ENCODE peak calls at places on chromosomes 6 and 20, in ten cellular contexts. One of them, this sample, is unnamed.

GRCh38 chr6:1607557-1608221 is 2.0 kb upstream of the FOXC1 start:
- DNase-seq in NCI-H2081: no peak
- DNase-seq in stimulated activated CD4-positive, alpha-beta T cell treated with anti-CD3 and anti-CD28 coated beads, Interleukin-1b, Interleukin-23, amount 100 ng/mL, for 24 hours: no peak
- DNase-seq in GM04503: no peak
- DNase-seq in AG10803: no peak
- DNase-seq in Ammon's horn: no peak
- DNase-seq in activated CD4-positive, CD25-positive, alpha-beta regulatory T cell: no peak
- DNase-seq in NCI-H1436: peak
- DNase-seq in neural crest cell: no peak
- DNase-seq in activated T-helper 1 cell treated with anti-CD3 and anti-CD28 coated beads, Interleukin-2, amount 50 U/mL, for 16 hours: no peak
- DNase-seq in this sample: peak

GRCh38 chr6:28587011-28587745 is 61.5 kb downstream of the GPX5 start:
- DNase-seq in activated CD4-positive, CD25-positive, alpha-beta regulatory T cell: no peak
- DNase-seq in activated T-helper 1 cell treated with anti-CD3 and anti-CD28 coated beads, Interleukin-2, amount 50 U/mL, for 16 hours: peak
- DNase-seq in AG10803: no peak
- DNase-seq in GM04503: no peak
- DNase-seq in stimulated activated CD4-positive, alpha-beta T cell treated with anti-CD3 and anti-CD28 coated beads, Interleukin-1b, Interleukin-23, amount 100 ng/mL, for 24 hours: peak
- DNase-seq in NCI-H2081: peak
- DNase-seq in neural crest cell: peak
- DNase-seq in Ammon's horn: peak
- DNase-seq in NCI-H1436: peak
- DNase-seq in this sample: peak

GRCh38 chr20:25055711-25056492 is 2.0 kb downstream of the ACSS1 start:
- DNase-seq in AG10803: no peak
- DNase-seq in stimulated activated CD4-positive, alpha-beta T cell treated with anti-CD3 and anti-CD28 coated beads, Interleukin-1b, Interleukin-23, amount 100 ng/mL, for 24 hours: no peak
- DNase-seq in activated T-helper 1 cell treated with anti-CD3 and anti-CD28 coated beads, Interleukin-2, amount 50 U/mL, for 16 hours: no peak
- DNase-seq in Ammon's horn: no peak
- DNase-seq in neural crest cell: no peak
- DNase-seq in NCI-H1436: no peak
- DNase-seq in NCI-H2081: no peak
- DNase-seq in GM04503: no peak
- DNase-seq in activated CD4-positive, CD25-positive, alpha-beta regulatory T cell: no peak
- DNase-seq in this sample: no peak

GRCh38 chr6:15763827-15764226 is 101.0 kb upstream of the DTNBP1 start:
- DNase-seq in AG10803: peak
- DNase-seq in activated T-helper 1 cell treated with anti-CD3 and anti-CD28 coated beads, Interleukin-2, amount 50 U/mL, for 16 hours: no peak
- DNase-seq in activated CD4-positive, CD25-positive, alpha-beta regulatory T cell: no peak
- DNase-seq in NCI-H2081: no peak
- DNase-seq in Ammon's horn: no peak
- DNase-seq in GM04503: no peak
- DNase-seq in NCI-H1436: no peak
- DNase-seq in neural crest cell: no peak
- DNase-seq in stimulated activated CD4-positive, alpha-beta T cell treated with anti-CD3 and anti-CD28 coated beads, Interleukin-1b, Interleukin-23, amount 100 ng/mL, for 24 hours: no peak
- DNase-seq in this sample: no peak

GRCh38 chr6:71478834-71479541 is 190.4 kb downstream of the OGFRL1 start:
- DNase-seq in activated T-helper 1 cell treated with anti-CD3 and anti-CD28 coated beads, Interleukin-2, amount 50 U/mL, for 16 hours: no peak
- DNase-seq in Ammon's horn: peak
- DNase-seq in AG10803: peak
- DNase-seq in stimulated activated CD4-positive, alpha-beta T cell treated with anti-CD3 and anti-CD28 coated beads, Interleukin-1b, Interleukin-23, amount 100 ng/mL, for 24 hours: no peak
- DNase-seq in activated CD4-positive, CD25-positive, alpha-beta regulatory T cell: no peak
- DNase-seq in NCI-H2081: no peak
- DNase-seq in GM04503: peak
- DNase-seq in neural crest cell: no peak
- DNase-seq in NCI-H1436: no peak
- DNase-seq in this sample: no peak

GRCh38 chr6:170081556-170081955 is 209.3 kb downstream of the DLL1 start:
- DNase-seq in stimulated activated CD4-positive, alpha-beta T cell treated with anti-CD3 and anti-CD28 coated beads, Interleukin-1b, Interleukin-23, amount 100 ng/mL, for 24 hours: no peak
- DNase-seq in AG10803: no peak
- DNase-seq in neural crest cell: no peak
- DNase-seq in activated T-helper 1 cell treated with anti-CD3 and anti-CD28 coated beads, Interleukin-2, amount 50 U/mL, for 16 hours: no peak
- DNase-seq in GM04503: no peak
- DNase-seq in Ammon's horn: no peak
- DNase-seq in activated CD4-positive, CD25-positive, alpha-beta regulatory T cell: no peak
- DNase-seq in NCI-H2081: no peak
- DNase-seq in NCI-H1436: no peak
- DNase-seq in this sample: no peak

GRCh38 chr6:137715589-137716045 is 151.4 kb upstream of the TNFAIP3 start:
- DNase-seq in Ammon's horn: no peak
- DNase-seq in NCI-H2081: no peak
- DNase-seq in AG10803: peak
- DNase-seq in NCI-H1436: no peak
- DNase-seq in stimulated activated CD4-positive, alpha-beta T cell treated with anti-CD3 and anti-CD28 coated beads, Interleukin-1b, Interleukin-23, amount 100 ng/mL, for 24 hours: no peak
- DNase-seq in neural crest cell: no peak
- DNase-seq in GM04503: no peak
- DNase-seq in activated CD4-positive, CD25-positive, alpha-beta regulatory T cell: no peak
- DNase-seq in activated T-helper 1 cell treated with anti-CD3 and anti-CD28 coated beads, Interleukin-2, amount 50 U/mL, for 16 hours: no peak
- DNase-seq in this sample: no peak

GRCh38 chr6:16741112-16742016 is 19.9 kb downstream of the ATXN1 start:
- DNase-seq in NCI-H1436: no peak
- DNase-seq in neural crest cell: no peak
- DNase-seq in Ammon's horn: no peak
- DNase-seq in NCI-H2081: no peak
- DNase-seq in stimulated activated CD4-positive, alpha-beta T cell treated with anti-CD3 and anti-CD28 coated beads, Interleukin-1b, Interleukin-23, amount 100 ng/mL, for 24 hours: no peak
- DNase-seq in activated CD4-positive, CD25-positive, alpha-beta regulatory T cell: no peak
- DNase-seq in AG10803: peak
- DNase-seq in GM04503: peak
- DNase-seq in activated T-helper 1 cell treated with anti-CD3 and anti-CD28 coated beads, Interleukin-2, amount 50 U/mL, for 16 hours: no peak
- DNase-seq in this sample: no peak

GRCh38 chr6:157033428-157034140 is 256.4 kb downstream of the ARID1B start:
- DNase-seq in GM04503: no peak
- DNase-seq in stimulated activated CD4-positive, alpha-beta T cell treated with anti-CD3 and anti-CD28 coated beads, Interleukin-1b, Interleukin-23, amount 100 ng/mL, for 24 hours: no peak
- DNase-seq in activated CD4-positive, CD25-positive, alpha-beta regulatory T cell: no peak
- DNase-seq in NCI-H2081: no peak
- DNase-seq in AG10803: no peak
- DNase-seq in activated T-helper 1 cell treated with anti-CD3 and anti-CD28 coated beads, Interleukin-2, amount 50 U/mL, for 16 hours: no peak
- DNase-seq in NCI-H1436: no peak
- DNase-seq in Ammon's horn: no peak
- DNase-seq in neural crest cell: no peak
- DNase-seq in this sample: no peak

GRCh38 chr6:32252326-32253009 is 28.6 kb upstream of the NOTCH4 start:
- DNase-seq in activated T-helper 1 cell treated with anti-CD3 and anti-CD28 coated beads, Interleukin-2, amount 50 U/mL, for 16 hours: no peak
- DNase-seq in GM04503: no peak
- DNase-seq in NCI-H1436: no peak
- DNase-seq in AG10803: no peak
- DNase-seq in activated CD4-positive, CD25-positive, alpha-beta regulatory T cell: no peak
- DNase-seq in neural crest cell: no peak
- DNase-seq in stimulated activated CD4-positive, alpha-beta T cell treated with anti-CD3 and anti-CD28 coated beads, Interleukin-1b, Interleukin-23, amount 100 ng/mL, for 24 hours: no peak
- DNase-seq in Ammon's horn: no peak
- DNase-seq in NCI-H2081: no peak
- DNase-seq in this sample: no peak

GRCh38 chr6:33277663-33278391 is 904 bp downstream of the B3GALT4 start:
- DNase-seq in activated T-helper 1 cell treated with anti-CD3 and anti-CD28 coated beads, Interleukin-2, amount 50 U/mL, for 16 hours: no peak
- DNase-seq in Ammon's horn: no peak
- DNase-seq in activated CD4-positive, CD25-positive, alpha-beta regulatory T cell: no peak
- DNase-seq in NCI-H2081: no peak
- DNase-seq in neural crest cell: no peak
- DNase-seq in GM04503: no peak
- DNase-seq in stimulated activated CD4-positive, alpha-beta T cell treated with anti-CD3 and anti-CD28 coated beads, Interleukin-1b, Interleukin-23, amount 100 ng/mL, for 24 hours: no peak
- DNase-seq in NCI-H1436: no peak
- DNase-seq in AG10803: no peak
- DNase-seq in this sample: no peak

GRCh38 chr6:97465877-97466710 is 183.1 kb upstream of the MMS22L start:
- DNase-seq in activated CD4-positive, CD25-positive, alpha-beta regulatory T cell: no peak
- DNase-seq in stimulated activated CD4-positive, alpha-beta T cell treated with anti-CD3 and anti-CD28 coated beads, Interleukin-1b, Interleukin-23, amount 100 ng/mL, for 24 hours: no peak
- DNase-seq in neural crest cell: no peak
- DNase-seq in NCI-H2081: no peak
- DNase-seq in activated T-helper 1 cell treated with anti-CD3 and anti-CD28 coated beads, Interleukin-2, amount 50 U/mL, for 16 hours: no peak
- DNase-seq in AG10803: no peak
- DNase-seq in NCI-H1436: no peak
- DNase-seq in Ammon's horn: peak
- DNase-seq in GM04503: no peak
- DNase-seq in this sample: no peak